ENCODE peak calls at places on chromosomes 13 and 19, in six cellular contexts. One of them, this sample, is unnamed.

GRCh38 chr19:34667349-34668076 is 9.4 kb downstream of the SCGB2B2 start:
- DNase-seq in body of pancreas: no peak
- DNase-seq in colonic mucosa: no peak
- DNase-seq in tibial artery: no peak
- DNase-seq in breast epithelium: no peak
- DNase-seq in ovary: no peak
- DNase-seq in this sample: no peak

GRCh38 chr13:29397265-29397664 is 198.2 kb downstream of the SLC7A1 start:
- DNase-seq in tibial artery: no peak
- DNase-seq in colonic mucosa: no peak
- DNase-seq in breast epithelium: no peak
- DNase-seq in ovary: no peak
- DNase-seq in body of pancreas: no peak
- DNase-seq in this sample: no peak

GRCh38 chr13:100860866-100861265 is 186.3 kb upstream of the TMTC4 start:
- DNase-seq in tibial artery: no peak
- DNase-seq in body of pancreas: no peak
- DNase-seq in breast epithelium: no peak
- DNase-seq in ovary: no peak
- DNase-seq in colonic mucosa: no peak
- DNase-seq in this sample: no peak

GRCh38 chr13:33728271-33729037 is 89.5 kb upstream of the RFC3 start:
- DNase-seq in ovary: peak; percentile 18
- DNase-seq in colonic mucosa: no peak
- DNase-seq in tibial artery: peak; percentile 22
- DNase-seq in breast epithelium: peak; percentile 44
- DNase-seq in body of pancreas: peak; percentile 39
- DNase-seq in this sample: peak; percentile 77

GRCh38 chr13:72680353-72680752 is 47.1 kb downstream of the MZT1 start:
- DNase-seq in tibial artery: no peak
- DNase-seq in body of pancreas: no peak
- DNase-seq in breast epithelium: no peak
- DNase-seq in ovary: no peak
- DNase-seq in colonic mucosa: no peak
- DNase-seq in this sample: no peak

GRCh38 chr13:114285166-114285808 is 3.9 kb downstream of the UPF3A start:
- DNase-seq in body of pancreas: no peak
- DNase-seq in breast epithelium: no peak
- DNase-seq in tibial artery: no peak
- DNase-seq in ovary: no peak
- DNase-seq in colonic mucosa: no peak
- DNase-seq in this sample: no peak

GRCh38 chr13:21675095-21676007 is 4.5 kb downstream of the FGF9 start:
- DNase-seq in ovary: no peak
- DNase-seq in body of pancreas: peak; percentile 61
- DNase-seq in breast epithelium: no peak
- DNase-seq in tibial artery: no peak
- DNase-seq in colonic mucosa: peak; percentile 61
- DNase-seq in this sample: no peak

GRCh38 chr13:20247963-20248362 is 15.8 kb upstream of the GJB6 start:
- DNase-seq in tibial artery: no peak
- DNase-seq in body of pancreas: no peak
- DNase-seq in breast epithelium: no peak
- DNase-seq in colonic mucosa: no peak
- DNase-seq in ovary: no peak
- DNase-seq in this sample: no peak

GRCh38 chr13:112679381-112679780 is 10.5 kb upstream of the ATP11A start:
- DNase-seq in breast epithelium: no peak
- DNase-seq in tibial artery: peak; percentile 12
- DNase-seq in ovary: no peak
- DNase-seq in body of pancreas: no peak
- DNase-seq in colonic mucosa: no peak
- DNase-seq in this sample: no peak

GRCh38 chr19:17949956-17950309 is 17.0 kb upstream of the KCNN1 start:
- DNase-seq in breast epithelium: no peak
- DNase-seq in colonic mucosa: no peak
- DNase-seq in ovary: no peak
- DNase-seq in body of pancreas: no peak
- DNase-seq in tibial artery: no peak
- DNase-seq in this sample: no peak

GRCh38 chr13:24742294-24742693 is 21.7 kb upstream of the RNF17 start:
- DNase-seq in breast epithelium: no peak
- DNase-seq in body of pancreas: no peak
- DNase-seq in ovary: no peak
- DNase-seq in colonic mucosa: no peak
- DNase-seq in tibial artery: no peak
- DNase-seq in this sample: no peak

GRCh38 chr19:33005440-33005839 is 33.4 kb downstream of the FAAP24 start:
- DNase-seq in breast epithelium: no peak
- DNase-seq in colonic mucosa: no peak
- DNase-seq in ovary: no peak
- DNase-seq in tibial artery: no peak
- DNase-seq in body of pancreas: no peak
- DNase-seq in this sample: no peak

GRCh38 chr13:78701383-78701782 is 42.4 kb upstream of the OBI1 start:
- DNase-seq in breast epithelium: no peak
- DNase-seq in body of pancreas: no peak
- DNase-seq in colonic mucosa: no peak
- DNase-seq in tibial artery: no peak
- DNase-seq in ovary: no peak
- DNase-seq in this sample: no peak

GRCh38 chr13:20173121-20173746 is 12.4 kb upstream of the GJA3 start:
- DNase-seq in colonic mucosa: no peak
- DNase-seq in tibial artery: no peak
- DNase-seq in ovary: no peak
- DNase-seq in breast epithelium: no peak
- DNase-seq in body of pancreas: no peak
- DNase-seq in this sample: no peak

GRCh38 chr13:98542568-98543379 is 34.1 kb downstream of the STK24 start:
- DNase-seq in ovary: no peak
- DNase-seq in colonic mucosa: no peak
- DNase-seq in tibial artery: peak; percentile 46
- DNase-seq in body of pancreas: no peak
- DNase-seq in breast epithelium: no peak
- DNase-seq in this sample: no peak

DNA sequence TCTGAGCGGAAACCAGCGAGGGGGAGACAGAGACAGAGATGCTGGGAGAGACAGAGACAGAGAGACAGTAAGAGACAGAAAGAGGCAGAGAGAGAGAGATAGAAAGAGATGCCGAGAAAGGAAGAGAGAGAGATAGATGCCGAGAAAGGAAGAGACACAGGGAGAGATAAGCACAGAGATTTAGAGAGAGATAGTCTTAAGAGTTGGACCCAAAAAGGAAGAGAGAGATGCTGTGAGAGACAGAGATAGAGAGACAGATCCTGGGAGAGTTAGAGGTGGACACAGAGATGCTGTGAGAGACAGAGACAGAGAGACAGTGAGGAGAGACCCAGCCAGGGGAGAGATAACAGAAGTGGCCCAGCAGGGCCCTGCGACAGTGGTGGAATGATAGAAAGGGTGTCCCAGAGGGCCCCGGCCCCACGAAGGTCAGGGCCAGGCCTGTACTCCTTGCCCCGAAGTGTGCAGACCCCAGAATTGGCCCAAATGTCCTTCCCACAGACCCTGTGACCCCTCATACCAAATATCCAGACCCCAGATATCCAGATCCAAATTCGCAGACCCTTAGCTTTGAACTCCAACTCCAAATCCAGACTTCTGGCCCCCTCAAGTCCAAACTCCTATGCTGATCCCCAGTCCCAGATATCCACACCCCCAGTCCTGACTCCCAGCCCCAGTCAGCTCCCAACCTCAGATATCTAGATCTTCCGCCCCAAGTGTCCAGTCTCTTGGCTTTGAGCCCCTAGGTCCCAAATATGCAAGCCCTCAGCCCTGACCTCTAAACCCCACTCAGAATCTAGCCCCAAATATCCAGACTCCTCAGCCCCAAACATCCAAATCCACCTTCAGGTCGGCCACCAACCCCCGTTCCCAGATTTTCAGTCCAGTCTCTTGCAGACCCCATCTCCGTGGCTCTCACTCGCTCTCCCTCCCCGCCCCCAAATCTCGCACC is 1.1 kb downstream of the ERFL start:
- DNase-seq in ovary: no peak
- DNase-seq in colonic mucosa: no peak
- DNase-seq in body of pancreas: no peak
- DNase-seq in tibial artery: no peak
- DNase-seq in breast epithelium: no peak
- DNase-seq in this sample: no peak
- H3K4me3 ChIP-seq in ovary: no peak overlapping the region
- H3K4me3 ChIP-seq in colonic mucosa: peak overlapping the region; percentile 42
- H3K4me3 ChIP-seq in body of pancreas: no peak overlapping the region
- H3K4me3 ChIP-seq in tibial artery: no peak overlapping the region
- H3K4me3 ChIP-seq in breast epithelium: no peak overlapping the region
- H3K4me3 ChIP-seq in this sample: peak overlapping the region; percentile 16

GRCh38 chr19:495440-496332 is 600 bp upstream of the MADCAM1 start:
- DNase-seq in ovary: no peak
- DNase-seq in body of pancreas: no peak
- DNase-seq in colonic mucosa: no peak
- DNase-seq in tibial artery: no peak
- DNase-seq in breast epithelium: no peak
- DNase-seq in this sample: peak; percentile 66
- TF ChIP-seq CTCF in ovary: peak; percentile 43
- TF ChIP-seq CTCF in body of pancreas: peak; percentile 58
- TF ChIP-seq CTCF in colonic mucosa: peak; percentile 77
- TF ChIP-seq CTCF in tibial artery: peak; percentile 67
- TF ChIP-seq CTCF in breast epithelium: no peak
- TF ChIP-seq CTCF in this sample: peak; percentile 76

DNA sequence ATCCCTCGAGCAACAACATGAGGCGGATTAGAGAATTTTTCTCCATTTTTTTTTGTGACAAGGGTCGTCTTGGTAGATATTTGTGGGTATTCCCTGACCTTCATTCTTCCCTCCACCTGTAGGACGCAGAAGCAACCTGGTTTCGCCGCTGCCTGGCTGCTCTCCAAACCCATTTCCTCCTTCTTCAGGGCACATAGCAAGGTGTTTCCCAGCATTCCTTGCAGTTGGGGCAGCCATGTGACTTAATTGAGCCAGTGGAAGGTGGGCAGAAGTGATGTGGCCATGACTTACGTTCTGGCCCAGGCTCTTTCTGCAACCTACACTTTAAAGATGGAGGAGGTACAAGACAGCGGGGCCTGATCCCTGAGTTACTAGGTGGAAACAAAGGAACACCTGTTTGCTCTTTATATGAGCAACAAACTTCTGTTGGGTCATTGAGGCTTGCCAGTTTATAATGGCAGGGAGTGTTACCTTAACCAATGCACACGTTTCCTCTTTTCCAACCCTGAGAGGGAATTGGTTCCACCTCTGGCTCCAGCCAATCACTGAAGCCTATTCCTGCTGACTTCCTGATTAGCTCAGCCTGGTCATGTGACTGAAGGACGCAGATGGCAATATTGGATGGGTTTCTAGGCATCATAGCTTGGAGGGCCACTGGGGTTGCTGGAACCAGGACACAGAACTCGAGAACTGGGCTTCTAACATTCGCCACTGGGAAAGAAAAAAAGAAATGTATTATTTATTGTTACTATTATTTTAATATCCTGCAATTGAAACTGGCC is 30.8 kb upstream of the ZNRF4 start:
- DNase-seq in breast epithelium: no peak
- DNase-seq in colonic mucosa: no peak
- DNase-seq in tibial artery: no peak
- DNase-seq in ovary: no peak
- DNase-seq in body of pancreas: no peak
- DNase-seq in this sample: no peak
- H3K27me3 ChIP-seq in breast epithelium: no peaks in the 10 kb centered on the region
- H3K27me3 ChIP-seq in colonic mucosa: no peaks in the 10 kb centered on the region
- H3K27me3 ChIP-seq in tibial artery: no peaks in the 10 kb centered on the region
- H3K27me3 ChIP-seq in ovary: no peaks in the 10 kb centered on the region
- H3K27me3 ChIP-seq in body of pancreas: no peaks in the 10 kb centered on the region
- H3K27me3 ChIP-seq in this sample: no peaks in the 10 kb centered on the region

GRCh38 chr19:20858861-20859260 is 64.2 kb upstream of the ZNF85 start:
- DNase-seq in body of pancreas: no peak
- DNase-seq in breast epithelium: no peak
- DNase-seq in colonic mucosa: no peak
- DNase-seq in tibial artery: no peak
- DNase-seq in ovary: no peak
- DNase-seq in this sample: no peak
- H3K4me3 ChIP-seq in body of pancreas: no peak overlapping the region
- H3K4me3 ChIP-seq in breast epithelium: no peak overlapping the region
- H3K4me3 ChIP-seq in colonic mucosa: no peak overlapping the region
- H3K4me3 ChIP-seq in tibial artery: no peak overlapping the region
- H3K4me3 ChIP-seq in ovary: no peak overlapping the region
- H3K4me3 ChIP-seq in this sample: no peak overlapping the region

GRCh38 chr13:36480726-36481485 is 48.6 kb downstream of the CCNA1 start:
- DNase-seq in tibial artery: no peak
- DNase-seq in colonic mucosa: no peak
- DNase-seq in breast epithelium: no peak
- DNase-seq in ovary: no peak
- DNase-seq in body of pancreas: no peak
- DNase-seq in this sample: no peak

GRCh38 chr13:36476661-36477060 is 44.4 kb downstream of the CCNA1 start:
- DNase-seq in body of pancreas: no peak
- DNase-seq in colonic mucosa: no peak
- DNase-seq in tibial artery: no peak
- DNase-seq in breast epithelium: no peak
- DNase-seq in ovary: no peak
- DNase-seq in this sample: no peak

DNA sequence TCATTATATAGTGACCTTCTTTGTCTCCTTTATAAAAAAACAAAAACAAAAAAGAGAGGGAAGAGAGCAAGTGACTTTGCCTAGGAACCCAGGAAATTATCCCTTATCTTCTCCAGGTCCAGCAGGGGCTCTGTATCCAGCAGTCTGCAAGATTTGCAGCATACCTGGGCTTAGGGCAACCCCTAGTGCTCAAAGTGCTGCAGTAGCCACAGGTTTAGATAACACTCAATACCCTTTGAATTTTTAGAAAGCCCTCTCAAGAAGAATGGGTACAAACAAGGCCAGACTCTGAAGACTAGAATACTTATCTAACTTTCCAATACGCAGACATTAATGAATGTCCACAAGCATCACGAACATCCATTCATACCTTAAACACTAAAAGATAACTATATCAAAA is 43.2 kb downstream of the CCNA1 start:
- DNase-seq in breast epithelium: no peak
- DNase-seq in body of pancreas: no peak
- DNase-seq in tibial artery: no peak
- DNase-seq in ovary: no peak
- DNase-seq in colonic mucosa: no peak
- DNase-seq in this sample: no peak
- TF ChIP-seq CTCF in breast epithelium: no peak
- TF ChIP-seq CTCF in body of pancreas: no peak
- TF ChIP-seq CTCF in tibial artery: no peak
- TF ChIP-seq CTCF in ovary: no peak
- TF ChIP-seq CTCF in colonic mucosa: no peak
- TF ChIP-seq CTCF in this sample: no peak

This sample was measured in GM06990.